ENCODE peak calls at places on chromosomes 5 and 9, in four cellular contexts. R is keratinocyte; J is stimulated activated CD8-positive, alpha-beta memory T cell treated with anti-CD3 and anti-CD28 coated beads, Interleukin-12 subunit alpha, Interleukin-12 subunit beta, amount 100 ng/mL, for 1 hour; D is H4. Q is an unnamed sample.

GRCh38 chr9:105646879-105647594 is 15.2 kb upstream of the TAL2 start:
- DNase-seq in J (no peak), D (no peak), R (no peak), Q (no peak)

GRCh38 chr5:40277161-40277906 is 402.4 kb upstream of the PTGER4 start:
- DNase-seq in D (no peak), J (no peak), R (no peak), Q (no peak)

GRCh38 chr9:89353989-89354388 is 35.7 kb downstream of the SECISBP2 start:
- DNase-seq in J (no peak), R (no peak), D (no peak), Q (no peak)

GRCh38 chr9:3856592-3856991 is 330.8 kb upstream of the RFX3 start:
- DNase-seq in R (no peak), D (no peak), J (no peak), Q (no peak)

GRCh38 chr5:124867064-124867707 is 120.7 kb upstream of the ZNF608 start:
- DNase-seq in R (no peak), J (no peak), D (peak), Q (no peak)

GRCh38 chr9:107712390-107712789 is 222.8 kb upstream of the KLF4 start:
- DNase-seq in R (peak), J (no peak), D (peak), Q (no peak)

GRCh38 chr5:53027913-53028312 is 38.8 kb downstream of the ITGA2 start:
- DNase-seq in J (no peak), D (peak), R (no peak), Q (no peak)

GRCh38 chr5:144332265-144332664 is 161.6 kb downstream of the KCTD16 start:
- DNase-seq in R (no peak), D (no peak), J (no peak), Q (no peak)

GRCh38 chr5:71922584-71923106 is 184.6 kb upstream of the MAP1B start:
- DNase-seq in J (no peak), R (peak), D (peak), Q (no peak)

GRCh38 chr5:123755587-123756324 is 243.8 kb downstream of the CSNK1G3 start:
- DNase-seq in J (no peak), D (no peak), R (no peak), Q (no peak)

GRCh38 chr5:143459433-143459832 is 55.9 kb upstream of the NR3C1 start:
- DNase-seq in R (no peak), J (no peak), D (no peak), Q (no peak)

GRCh38 chr9:81588148-81588874 is 101.0 kb downstream of the TLE1 start:
- DNase-seq in J (no peak), R (no peak), D (no peak), Q (no peak)

GRCh38 chr9:105148328-105149006 is 96.0 kb upstream of the SLC44A1 start:
- DNase-seq in J (no peak), R (no peak), D (no peak), Q (no peak)

GRCh38 chr5:142597546-142598337 is 88.1 kb downstream of the FGF1 start:
- DNase-seq in J (no peak), D (peak), R (peak), Q (peak)

GRCh38 chr5:31408814-31409213 is 123.1 kb downstream of the DROSHA start:
- DNase-seq in J (no peak), D (peak), R (peak), Q (no peak)

GRCh38 chr5:127602481-127602880 is 46.4 kb upstream of the CTXN3 start:
- DNase-seq in J (no peak), R (no peak), D (no peak), Q (no peak)

GRCh38 chr5:174320051-174320450 is 274.5 kb downstream of the NSG2 start:
- DNase-seq in D (no peak), R (no peak), J (no peak), Q (no peak)

GRCh38 chr5:1834022-1834551 is 32.9 kb downstream of the NDUFS6 start:
- DNase-seq in R (no peak), D (no peak), J (no peak), Q (no peak)

GRCh38 chr9:105318729-105319513 is 74.5 kb downstream of the SLC44A1 start:
- DNase-seq in R (no peak), J (no peak), D (no peak), Q (no peak)

GRCh38 chr9:120740135-120740534 is 25.9 kb upstream of the MEGF9 start:
- DNase-seq in J (no peak), D (no peak), R (no peak), Q (no peak)

GRCh38 chr5:99061711-99062110 is 132.9 kb upstream of the CHD1 start:
- DNase-seq in R (peak), J (no peak), D (no peak), Q (no peak)

GRCh38 chr9:124014355-124015026 is 2.9 kb downstream of the LHX2 start:
- DNase-seq in D (no peak), J (no peak), R (no peak), Q (no peak)

GRCh38 chr5:62348723-62349481 is 42.9 kb downstream of the KIF2A start:
- DNase-seq in D (no peak), R (no peak), J (no peak), Q (no peak)

GRCh38 chr9:3847377-3847776 is 321.6 kb upstream of the RFX3 start:
- DNase-seq in J (no peak), D (no peak), R (no peak), Q (no peak)

GRCh38 chr5:61332369-61332745 is 299 bp downstream of the ZSWIM6 start:
- DNase-seq in D (no peak), J (no peak), R (no peak), Q (peak)

GRCh38 chr5:36041537-36041845 is 25.2 kb downstream of the UGT3A2 start:
- DNase-seq in R (no peak), J (no peak), D (no peak), Q (no peak)

GRCh38 chr5:140631831-140632365 is 1.1 kb downstream of the CD14 start:
- DNase-seq in R (no peak), D (no peak), J (no peak), Q (no peak)

GRCh38 chr5:119367502-119368237 is 11.9 kb downstream of the TNFAIP8 start:
- DNase-seq in R (no peak), D (no peak), J (no peak), Q (no peak)

GRCh38 chr5:148390914-148391313 is 7.2 kb downstream of the FBXO38 start:
- DNase-seq in R (no peak), D (no peak), J (no peak), Q (no peak)

GRCh38 chr5:173281910-173282309 is 46.3 kb downstream of the STC2 start:
- DNase-seq in R (no peak), D (no peak), J (no peak), Q (no peak)

GRCh38 chr5:106757672-106758071 is 913.1 kb downstream of the EFNA5 start:
- DNase-seq in J (no peak), R (no peak), D (no peak), Q (no peak)

GRCh38 chr9:124264812-124265211 is 7.1 kb downstream of the NEK6 start:
- DNase-seq in R (no peak), J (no peak), D (no peak), Q (no peak)

GRCh38 chr5:59042683-59043082 is 459.8 kb downstream of the RAB3C start:
- DNase-seq in R (no peak), J (no peak), D (no peak), Q (no peak)

GRCh38 chr9:126663661-126664072 is 49.9 kb downstream of the LMX1B start:
- DNase-seq in R (no peak), J (no peak), D (no peak), Q (no peak)

GRCh38 chr5:159555084-159555483 is 224.8 kb upstream of the IL12B start:
- DNase-seq in D (no peak), J (no peak), R (no peak), Q (no peak)

GRCh38 chr9:109640232-109641078 is 139.5 kb upstream of the PALM2AKAP2 start:
- DNase-seq in R (no peak), J (no peak), D (peak), Q (no peak)

GRCh38 chr9:137015976-137016375 is 12.1 kb downstream of the ABCA2 start:
- DNase-seq in R (no peak), J (no peak), D (no peak), Q (no peak)

GRCh38 chr5:176577312-176578176 is 28.4 kb downstream of the CDHR2 start:
- DNase-seq in R (no peak), D (no peak), J (no peak), Q (no peak)

GRCh38 chr9:20409321-20410092 is 212.8 kb downstream of the MLLT3 start:
- DNase-seq in D (no peak), J (no peak), R (no peak), Q (no peak)